ENCODE peak calls at places on chromosomes 7 and 10, in eight cellular contexts. P is PC-9; K is ovary; R is hepatocyte; C is neural progenitor cell; J is right atrium auricular region; X is CD8-positive, alpha-beta T cell; E is body of pancreas. O is an unnamed sample. For H3K4me1, the result is how much of the 10 kb centered on the place peaks cover.

GRCh38 chr7:95004618-95005282 is 97.4 kb downstream of the PPP1R9A start:
- DNase-seq in P (no peak), K (no peak), R (no peak), C (no peak), J (no peak), X (no peak), E (no peak), O (no peak)

GRCh38 chr10:31315453-31315852 is 3.6 kb upstream of the ZEB1 start:
- DNase-seq in P (no peak), K (no peak), R (no peak), C (no peak), J (no peak), X (no peak), E (no peak), O (peak)

GRCh38 chr7:47327698-47328391 is 254.1 kb downstream of the TNS3 start:
- DNase-seq in P (peak), K (peak), R (peak), C (peak), J (peak), X (no peak), E (peak), O (peak)

GRCh38 chr7:90312745-90313144 is 8.4 kb downstream of the FAM237B start:
- DNase-seq in P (no peak), K (no peak), R (no peak), C (peak), J (no peak), X (no peak), E (no peak), O (no peak)

GRCh38 chr7:55055479-55055878 is 36.7 kb downstream of the EGFR start:
- DNase-seq in P (no peak), K (no peak), R (no peak), C (no peak), J (no peak), X (no peak), E (no peak), O (no peak)

GRCh38 chr7:9082203-9082602 is 648.8 kb downstream of the NXPH1 start:
- DNase-seq in P (no peak), K (no peak), R (peak), C (peak), J (no peak), X (no peak), E (no peak), O (peak)

GRCh38 chr10:11237571-11237970 is 219.9 kb downstream of the CELF2 start:
- DNase-seq in P (no peak), K (no peak), R (no peak), C (no peak), J (no peak), X (no peak), E (no peak), O (no peak)

GRCh38 chr10:76149602-76150138 is 718.2 kb downstream of the LRMDA start:
- DNase-seq in P (no peak), K (no peak), R (no peak), C (no peak), J (no peak), X (no peak), E (no peak), O (no peak)

GRCh38 chr7:102456327-102456726 is 8.3 kb downstream of the ALKBH4 start:
- DNase-seq in P (peak), K (no peak), R (no peak), C (no peak), J (no peak), X (no peak), E (no peak), O (no peak)

GRCh38 chr10:102621418-102622325 is 22.6 kb upstream of the TRIM8 start:
- DNase-seq in P (no peak), K (no peak), R (peak), C (no peak), J (no peak), X (no peak), E (no peak), O (no peak)

GRCh38 chr10:27514243-27514642 is 10.1 kb downstream of the RAB18 start:
- DNase-seq in P (no peak), K (no peak), R (no peak), C (no peak), J (no peak), X (no peak), E (no peak), O (no peak)

GRCh38 chr10:132103116-132103910 is 37.6 kb downstream of the JAKMIP3 start:
- DNase-seq in P (no peak), K (no peak), R (no peak), C (no peak), J (peak), X (no peak), E (no peak), O (no peak)

GRCh38 chr10:61981460-61981859 is 80.0 kb downstream of the ARID5B start:
- DNase-seq in P (peak), K (no peak), R (peak), C (no peak), J (no peak), X (no peak), E (no peak), O (no peak)

GRCh38 chr7:120395526-120396019 is 122.6 kb downstream of the KCND2 start:
- DNase-seq in P (no peak), K (no peak), R (no peak), C (no peak), J (no peak), X (no peak), E (no peak), O (no peak)

GRCh38 chr7:138245682-138246081 is 169.4 kb downstream of the AKR1D1 start:
- DNase-seq in P (no peak), K (no peak), R (peak), C (no peak), J (no peak), X (no peak), E (no peak), O (peak)

GRCh38 chr7:82441916-82442478 is 1.6 kb downstream of the CACNA2D1 start:
- DNase-seq in P (no peak), K (no peak), R (no peak), C (peak), J (no peak), X (no peak), E (no peak), O (no peak)

GRCh38 chr10:75407716-75408511 is 6.3 kb upstream of the ZNF503 start:
- DNase-seq in P (no peak), K (peak), R (peak), C (peak), J (peak), X (no peak), E (peak), O (peak)

GRCh38 chr10:76546411-76546810 is 1091.2 kb downstream of the KCNMA1 start:
- DNase-seq in P (no peak), K (no peak), R (no peak), C (no peak), J (no peak), X (no peak), E (no peak), O (no peak)

GRCh38 chr7:47804767-47805545 is 143.3 kb downstream of the PKD1L1 start:
- DNase-seq in P (no peak), K (no peak), R (no peak), C (no peak), J (no peak), X (no peak), E (no peak), O (no peak)

GRCh38 chr10:44293842-44294241 is 91.1 kb downstream of the CXCL12 start:
- DNase-seq in P (no peak), K (peak), R (no peak), C (no peak), J (no peak), X (no peak), E (peak), O (no peak)

GRCh38 chr10:12501851-12502525 is 152.6 kb downstream of the CAMK1D start:
- DNase-seq in P (no peak), K (no peak), R (peak), C (no peak), J (peak), X (no peak), E (peak), O (no peak)

GRCh38 chr7:74094224-74095095 is 10.9 kb downstream of the LIMK1 start:
- DNase-seq in P (peak), K (peak), R (peak), C (peak), J (peak), X (peak), E (peak), O (peak)

GRCh38 chr7:34612671-34613070 is 45.3 kb upstream of the NPSR1 start:
- DNase-seq in P (no peak), K (no peak), R (peak), C (peak), J (no peak), X (no peak), E (no peak), O (peak)

GRCh38 chr7:67690700-67691099 is 694.1 kb downstream of the TYW1 start:
- DNase-seq in P (no peak), K (no peak), R (no peak), C (no peak), J (no peak), X (no peak), E (peak), O (no peak)

GRCh38 chr7:125061776-125062397 is 132.3 kb upstream of the POT1 start:
- DNase-seq in P (peak), K (no peak), R (peak), C (peak), J (no peak), X (no peak), E (no peak), O (peak)

GRCh38 chr7:20299647-20300312 is 30.9 kb upstream of the ITGB8 start:
- DNase-seq in P (no peak), K (no peak), R (no peak), C (no peak), J (no peak), X (no peak), E (no peak), O (peak)

GRCh38 chr10:94115725-94116124 is 122.0 kb downstream of the PLCE1 start:
- DNase-seq in P (peak), K (no peak), R (no peak), C (no peak), J (no peak), X (no peak), E (no peak), O (no peak)

GRCh38 chr7:143316492-143316891 is 581 bp downstream of the CLCN1 start:
- DNase-seq in P (no peak), K (no peak), R (no peak), C (no peak), J (peak), X (no peak), E (no peak), O (no peak)

GRCh38 chr10:43461950-43462349 is 25.0 kb downstream of the ZNF487 start:
- DNase-seq in P (peak), K (no peak), R (peak), C (peak), J (no peak), X (no peak), E (peak), O (peak)

GRCh38 chr10:70359017-70359550 is 23.3 kb downstream of the LRRC20 start:
- DNase-seq in P (no peak), K (no peak), R (no peak), C (no peak), J (no peak), X (no peak), E (no peak), O (no peak)

GRCh38 chr10:844552-844951 is 87.0 kb downstream of the LARP4B start:
- DNase-seq in P (no peak), K (no peak), R (no peak), C (no peak), J (no peak), X (no peak), E (no peak), O (peak)

GRCh38 chr7:84304407-84304806 is 109.8 kb upstream of the SEMA3A start:
- DNase-seq in P (no peak), K (no peak), R (no peak), C (no peak), J (no peak), X (no peak), E (no peak), O (no peak)

GRCh38 chr7:2572101-2572842 is 13.5 kb downstream of the IQCE start:
- DNase-seq in P (peak), K (no peak), R (peak), C (no peak), J (no peak), X (no peak), E (peak), O (peak)

GRCh38 chr7:94394399-94395140 is at the start of gene COL1A2:
- DNase-seq in P (no peak), K (peak), R (peak), C (peak), J (peak), X (no peak), E (peak), O (peak)

GRCh38 chr10:110912374-110912773 is 6.6 kb downstream of the BBIP1 start:
- DNase-seq in P (no peak), K (no peak), R (no peak), C (no peak), J (no peak), X (no peak), E (no peak), O (peak)

GRCh38 chr10:94546058-94546595 is 539 bp downstream of the HELLS start:
- DNase-seq in P (no peak), K (no peak), R (no peak), C (peak), J (no peak), X (no peak), E (no peak), O (peak)

GRCh38 chr7:130845581-130846085 is 111.6 kb upstream of the KLF14 start:
- DNase-seq in P (peak), K (no peak), R (no peak), C (no peak), J (no peak), X (no peak), E (no peak), O (no peak)

GRCh38 chr10:126734015-126734414 is 63.5 kb upstream of the C10orf90 start:
- DNase-seq in P (no peak), K (no peak), R (no peak), C (no peak), J (peak), X (no peak), E (no peak), O (no peak)

GRCh38 chr10:22611425-22612111 is 102.8 kb downstream of the PIP4K2A start:
- DNase-seq in P (no peak), K (no peak), R (no peak), C (no peak), J (no peak), X (peak), E (no peak), O (no peak)

GRCh38 chr10:8063128-8063908 is 8.8 kb downstream of the GATA3 start:
- DNase-seq in P (no peak), K (no peak), R (no peak), C (peak), J (no peak), X (no peak), E (no peak), O (no peak)

GRCh38 chr10:8060010-8060703 is 5.7 kb downstream of the GATA3 start:
- DNase-seq in P (no peak), K (no peak), R (peak), C (peak), J (no peak), X (peak), E (no peak), O (no peak)

GRCh38 chr10:8059191-8059936 is 4.9 kb downstream of the GATA3 start:
- DNase-seq in P (no peak), K (no peak), R (no peak), C (peak), J (no peak), X (no peak), E (no peak), O (no peak)

GRCh38 chr10:8060704-8061121 is 6.2 kb downstream of the GATA3 start:
- DNase-seq in P (no peak), K (no peak), R (no peak), C (no peak), J (no peak), X (no peak), E (no peak), O (no peak)

DNA sequence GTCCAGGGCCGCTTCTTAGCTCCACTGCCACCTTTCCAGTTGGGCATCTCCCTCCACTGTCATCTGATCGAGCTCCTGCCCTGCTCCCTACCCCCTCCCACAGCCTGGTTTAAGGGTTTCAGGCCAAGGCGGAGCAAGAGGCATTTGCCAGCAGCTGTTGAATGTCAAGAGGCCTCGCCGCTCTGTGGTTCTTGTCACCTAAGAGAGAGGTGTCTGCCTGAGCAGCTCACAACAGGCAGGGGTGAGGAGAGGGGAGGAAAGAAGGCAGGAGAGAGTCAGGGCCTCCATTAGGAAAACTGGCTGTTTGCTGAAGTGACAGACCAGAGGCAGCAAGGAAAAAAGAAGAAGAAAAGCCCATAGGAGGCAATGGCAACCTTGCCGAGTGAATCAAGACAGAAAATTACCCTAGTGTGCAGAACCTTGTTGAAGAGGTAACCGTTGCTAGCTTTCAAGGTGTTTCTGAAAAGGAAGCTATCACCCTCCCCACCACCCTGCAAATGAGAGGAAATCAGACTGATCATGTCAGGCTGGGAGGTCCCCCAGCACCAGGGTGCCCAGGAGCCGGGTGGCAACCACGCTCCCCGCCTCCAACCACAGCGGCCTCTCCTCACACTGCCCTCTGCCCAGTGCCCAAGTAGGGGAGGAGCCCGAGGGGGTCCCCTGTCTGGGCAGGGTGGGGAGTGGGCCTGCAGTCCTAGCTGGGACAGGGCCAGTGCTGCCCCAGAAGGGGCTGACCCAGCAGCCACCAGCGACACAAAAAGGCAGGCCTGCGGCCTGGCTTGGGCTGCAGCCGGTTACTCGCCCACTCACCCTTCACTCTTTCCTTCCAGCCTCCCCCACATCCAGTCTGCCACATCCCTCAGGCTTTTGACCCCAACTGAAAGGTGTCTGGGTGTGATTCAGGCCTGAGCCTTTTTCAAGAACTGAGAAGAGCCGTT is 7.1 kb downstream of the GATA3 start:
- DNase-seq in P (no peak), K (no peak), R (no peak), C (peak), J (no peak), X (peak), E (no peak), O (peak)
- H3K4me1 ChIP-seq in P (under half), K (under half), R (under half), C (half or more), J (under half), X (half or more), E (under half), O (under half)

GRCh38 chr7:141526115-141526514 is 25.1 kb upstream of the AGK start:
- DNase-seq in P (no peak), K (no peak), R (no peak), C (no peak), J (no peak), X (no peak), E (no peak), O (no peak)

GRCh38 chr7:141522657-141523342 is 28.4 kb upstream of the AGK start:
- DNase-seq in P (no peak), K (no peak), R (no peak), C (no peak), J (no peak), X (no peak), E (no peak), O (no peak)

GRCh38 chr7:141528399-141528798 is 22.8 kb upstream of the AGK start:
- DNase-seq in P (no peak), K (no peak), R (no peak), C (no peak), J (no peak), X (no peak), E (no peak), O (no peak)

GRCh38 chr7:141527076-141527475 is 24.1 kb upstream of the AGK start:
- DNase-seq in P (no peak), K (no peak), R (no peak), C (no peak), J (no peak), X (no peak), E (no peak), O (no peak)
- H3K4me1 ChIP-seq in P (under half), K (under half), R (under half), C (under half), J (under half), X (under half), E (under half), O (under half)

DNA sequence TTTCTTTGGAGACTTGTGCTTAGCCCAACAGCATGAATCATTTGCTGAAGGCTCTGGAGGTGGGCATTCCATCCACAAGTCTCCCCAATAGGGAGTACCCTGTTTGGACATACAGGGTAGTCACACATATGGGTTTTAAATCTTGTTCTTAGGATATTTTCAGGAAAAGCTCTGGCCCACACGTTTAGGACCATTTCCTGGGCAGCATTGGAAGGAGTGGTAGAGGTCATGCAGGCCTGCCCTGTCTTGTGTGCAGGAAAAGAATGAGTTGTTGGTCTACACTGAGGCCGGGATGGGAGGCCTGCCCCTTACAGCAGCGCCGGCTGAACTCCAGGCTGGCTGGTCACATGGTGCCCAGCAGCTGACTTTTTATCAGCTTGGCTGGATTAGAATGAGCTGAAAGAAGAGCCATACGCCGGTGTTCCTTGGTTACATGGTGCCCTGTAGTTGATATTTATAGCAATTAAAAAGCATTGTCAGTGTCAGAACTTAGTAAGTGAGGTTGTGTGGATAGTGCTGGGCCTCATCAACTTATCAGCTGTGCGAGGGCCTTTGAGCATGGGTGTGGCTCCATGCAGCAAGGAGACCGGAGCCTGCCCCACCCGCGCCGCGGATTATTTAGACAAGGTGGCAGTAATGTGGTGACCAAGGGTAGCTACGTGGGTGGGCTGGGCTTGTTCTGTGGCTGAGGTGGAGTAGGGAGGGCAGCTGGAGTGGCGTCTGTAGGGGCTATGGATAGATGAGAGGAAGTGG is 28.6 kb downstream of the OGDH start:
- DNase-seq in P (no peak), K (no peak), R (peak), C (no peak), J (peak), X (no peak), E (no peak), O (peak)
- H3K4me1 ChIP-seq in P (half or more), K (under half), R (half or more), C (under half), J (half or more), X (half or more), E (half or more), O (under half)

DNA sequence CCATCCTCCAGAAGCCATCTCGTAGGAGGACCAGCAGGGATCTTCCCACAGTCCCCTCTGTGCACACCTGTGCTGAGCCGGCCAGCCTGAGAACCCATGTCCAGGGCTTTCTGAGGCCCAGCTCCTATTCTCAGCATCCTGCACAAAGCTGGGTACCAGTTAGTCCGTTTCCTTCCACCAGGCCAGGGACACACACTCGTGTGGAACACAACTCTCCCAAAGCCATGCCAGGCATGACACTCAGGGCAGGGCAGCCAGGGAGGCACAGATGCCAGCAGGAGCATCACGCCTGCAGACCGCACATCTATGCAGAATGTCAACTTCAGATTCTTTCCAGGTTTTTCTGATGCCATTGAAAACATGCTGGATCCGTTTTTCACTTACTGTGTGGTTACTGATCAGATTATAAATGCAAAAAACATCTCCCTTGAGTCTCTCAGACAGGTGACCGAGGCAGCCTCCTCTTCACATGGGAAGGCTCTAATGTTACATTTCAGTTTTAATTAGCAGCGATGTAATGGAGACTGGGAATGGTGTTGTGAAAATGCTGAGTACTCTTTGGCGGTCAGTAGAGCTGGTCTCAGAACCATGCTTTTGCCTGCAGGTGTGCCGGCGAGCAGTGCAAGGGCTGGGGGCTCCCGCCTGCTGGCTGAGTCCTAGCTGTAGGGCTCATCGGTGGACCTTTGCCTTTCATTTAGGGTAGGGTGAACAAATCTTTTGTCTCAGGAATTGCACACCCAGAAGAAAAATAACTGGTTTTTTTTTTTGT is 3.3 kb upstream of the SUN1 start:
- DNase-seq in P (no peak), K (no peak), R (no peak), C (no peak), J (no peak), X (no peak), E (no peak), O (no peak)
- H3K4me1 ChIP-seq in P (half or more), K (under half), R (under half), C (under half), J (half or more), X (under half), E (under half), O (under half)